ENCODE peak calls at places on chromosomes 3 and 15, in ten cellular contexts. A, L, Y, T, V, U, K, R, P and H are unnamed samples.

GRCh38 chr15:100764778-100765457 is 114.7 kb upstream of the ALDH1A3 start:
- DNase-seq in A (no peak), L (no peak), Y (no peak), T (no peak), V (no peak), U (no peak), K (no peak), R (peak), P (no peak), H (no peak)

GRCh38 chr3:190302209-190302885 is 19.9 kb downstream of the CLDN1 start:
- DNase-seq in A (no peak), L (no peak), Y (no peak), T (peak), V (no peak), U (no peak), K (no peak), R (no peak), P (no peak), H (peak)

GRCh38 chr15:75712668-75713337 is at the start of gene CSPG4:
- DNase-seq in A (peak), L (no peak), Y (no peak), T (no peak), V (no peak), U (no peak), K (no peak), R (peak), P (peak), H (no peak)

GRCh38 chr3:175073209-175073905 is 214.2 kb downstream of the NAALADL2 start:
- DNase-seq in A (no peak), L (no peak), Y (no peak), T (no peak), V (no peak), U (no peak), K (no peak), R (no peak), P (no peak), H (no peak)

GRCh38 chr3:191387441-191388077 is 57.2 kb upstream of the UTS2B start:
- DNase-seq in A (no peak), L (no peak), Y (no peak), T (no peak), V (no peak), U (no peak), K (no peak), R (no peak), P (no peak), H (no peak)

GRCh38 chr3:156628095-156628690 is 46.2 kb upstream of the TIPARP start:
- DNase-seq in A (no peak), L (no peak), Y (peak), T (peak), V (no peak), U (no peak), K (no peak), R (no peak), P (no peak), H (no peak)

GRCh38 chr3:184284696-184285095 is 8.9 kb downstream of the ECE2 start:
- DNase-seq in A (no peak), L (no peak), Y (peak), T (peak), V (peak), U (no peak), K (peak), R (no peak), P (peak), H (no peak)

GRCh38 chr15:70149667-70150404 is 52.1 kb upstream of the TLE3 start:
- DNase-seq in A (no peak), L (no peak), Y (no peak), T (peak), V (peak), U (no peak), K (no peak), R (no peak), P (no peak), H (no peak)

GRCh38 chr3:44584646-44585501 is at the start of gene ZNF660:
- DNase-seq in A (peak), L (no peak), Y (peak), T (peak), V (no peak), U (no peak), K (peak), R (peak), P (peak), H (no peak)

GRCh38 chr15:100597862-100598261 is 4.1 kb downstream of the LINS1 start:
- DNase-seq in A (no peak), L (no peak), Y (no peak), T (no peak), V (no peak), U (no peak), K (no peak), R (no peak), P (no peak), H (no peak)

GRCh38 chr3:186298876-186299275 is 63.2 kb downstream of the DGKG start:
- DNase-seq in A (no peak), L (no peak), Y (no peak), T (no peak), V (no peak), U (no peak), K (no peak), R (no peak), P (no peak), H (no peak)

GRCh38 chr3:98395111-98395510 is 4.6 kb downstream of the OR5K3 start:
- DNase-seq in A (no peak), L (no peak), Y (no peak), T (no peak), V (no peak), U (no peak), K (no peak), R (no peak), P (no peak), H (no peak)

GRCh38 chr3:24498796-24499195 is 4.1 kb upstream of the THRB start:
- DNase-seq in A (no peak), L (no peak), Y (no peak), T (no peak), V (no peak), U (no peak), K (no peak), R (no peak), P (no peak), H (no peak)

GRCh38 chr3:120048355-120048754 is 45.9 kb downstream of the GSK3B start:
- DNase-seq in A (no peak), L (no peak), Y (no peak), T (no peak), V (no peak), U (no peak), K (no peak), R (no peak), P (no peak), H (no peak)

GRCh38 chr3:170966495-170966894 is 58.1 kb upstream of the EIF5A2 start:
- DNase-seq in A (no peak), L (no peak), Y (peak), T (no peak), V (no peak), U (no peak), K (no peak), R (no peak), P (no peak), H (no peak)

GRCh38 chr3:129824926-129825541 is 68.5 kb downstream of the TMCC1 start:
- DNase-seq in A (no peak), L (peak), Y (peak), T (peak), V (peak), U (peak), K (peak), R (no peak), P (peak), H (no peak)

GRCh38 chr15:63035977-63036376 is 6.6 kb upstream of the TPM1 start:
- DNase-seq in A (no peak), L (no peak), Y (no peak), T (no peak), V (no peak), U (no peak), K (no peak), R (no peak), P (no peak), H (no peak)

GRCh38 chr3:101171797-101172196 is 148.6 kb downstream of the IMPG2 start:
- DNase-seq in A (no peak), L (no peak), Y (no peak), T (no peak), V (no peak), U (no peak), K (no peak), R (no peak), P (no peak), H (no peak)

GRCh38 chr3:159852821-159853505 is 135.7 kb upstream of the IL12A start:
- DNase-seq in A (peak), L (no peak), Y (no peak), T (peak), V (no peak), U (no peak), K (no peak), R (peak), P (peak), H (no peak)

GRCh38 chr15:71109890-71110289 is 5.4 kb upstream of the THSD4 start:
- DNase-seq in A (no peak), L (no peak), Y (no peak), T (no peak), V (no peak), U (no peak), K (no peak), R (no peak), P (no peak), H (no peak)

GRCh38 chr3:114223146-114223545 is 14.2 kb downstream of the ZNF80 start:
- DNase-seq in A (no peak), L (peak), Y (no peak), T (no peak), V (no peak), U (no peak), K (no peak), R (no peak), P (no peak), H (no peak)

GRCh38 chr15:83769411-83769960 is 115.6 kb downstream of the ADAMTSL3 start:
- DNase-seq in A (no peak), L (no peak), Y (no peak), T (peak), V (no peak), U (no peak), K (no peak), R (no peak), P (no peak), H (peak)

GRCh38 chr3:64297563-64297962 is 72.3 kb upstream of the PRICKLE2 start:
- DNase-seq in A (no peak), L (no peak), Y (no peak), T (no peak), V (no peak), U (no peak), K (no peak), R (no peak), P (no peak), H (no peak)

GRCh38 chr3:31908391-31909097 is 72.5 kb downstream of the OSBPL10 start:
- DNase-seq in A (no peak), L (no peak), Y (peak), T (no peak), V (peak), U (no peak), K (no peak), R (no peak), P (no peak), H (no peak)

GRCh38 chr3:9211155-9211950 is 38.1 kb downstream of the SRGAP3 start:
- DNase-seq in A (no peak), L (no peak), Y (no peak), T (peak), V (no peak), U (no peak), K (no peak), R (no peak), P (no peak), H (no peak)

GRCh38 chr15:34337557-34338306 is at the start of gene SLC12A6:
- DNase-seq in A (peak), L (peak), Y (peak), T (peak), V (peak), U (peak), K (peak), R (peak), P (peak), H (peak)

GRCh38 chr3:134611516-134611915 is 39.3 kb downstream of the KY start:
- DNase-seq in A (no peak), L (no peak), Y (no peak), T (no peak), V (no peak), U (no peak), K (no peak), R (no peak), P (no peak), H (no peak)

GRCh38 chr15:56765252-56765651 is 31.9 kb upstream of the ZNF280D start:
- DNase-seq in A (no peak), L (no peak), Y (no peak), T (peak), V (no peak), U (no peak), K (no peak), R (no peak), P (no peak), H (no peak)

GRCh38 chr3:38003371-38003816 is 12.8 kb downstream of the VILL start:
- DNase-seq in A (no peak), L (peak), Y (peak), T (no peak), V (peak), U (peak), K (peak), R (peak), P (peak), H (no peak)

GRCh38 chr3:109563149-109563548 is 225.8 kb upstream of the DPPA4 start:
- DNase-seq in A (no peak), L (peak), Y (no peak), T (no peak), V (no peak), U (no peak), K (no peak), R (no peak), P (no peak), H (no peak)

GRCh38 chr3:57095361-57095760 is 34.9 kb downstream of the SPATA12 start:
- DNase-seq in A (no peak), L (no peak), Y (no peak), T (no peak), V (no peak), U (no peak), K (no peak), R (no peak), P (no peak), H (no peak)

GRCh38 chr15:82045892-82046667 is at the start of gene MEX3B:
- DNase-seq in A (peak), L (peak), Y (peak), T (peak), V (peak), U (peak), K (peak), R (peak), P (peak), H (peak)

GRCh38 chr15:82043130-82043673 is 2.6 kb downstream of the MEX3B start:
- DNase-seq in A (no peak), L (no peak), Y (no peak), T (no peak), V (no peak), U (no peak), K (no peak), R (no peak), P (no peak), H (no peak)

GRCh38 chr15:82043726-82044372 is 2.0 kb downstream of the MEX3B start:
- DNase-seq in A (no peak), L (no peak), Y (no peak), T (no peak), V (no peak), U (no peak), K (no peak), R (no peak), P (peak), H (no peak)

GRCh38 chr15:82045179-82045891 is 483 bp downstream of the MEX3B start:
- DNase-seq in A (no peak), L (no peak), Y (no peak), T (peak), V (peak), U (no peak), K (peak), R (peak), P (peak), H (no peak)

GRCh38 chr15:82044373-82045178 is 1.2 kb downstream of the MEX3B start:
- DNase-seq in A (peak), L (no peak), Y (no peak), T (peak), V (peak), U (peak), K (peak), R (peak), P (peak), H (no peak)
- H3K27ac ChIP-seq in A (peak), L (no peak), Y (no peak), T (no peak), V (peak), U (no peak), K (peak), R (peak), P (peak), H (no peak)

GRCh38 chr3:195872800-195873199 is 35.6 kb downstream of the TNK2 start:
- DNase-seq in A (no peak), L (no peak), Y (no peak), T (no peak), V (no peak), U (no peak), K (no peak), R (no peak), P (no peak), H (no peak)
- H3K27ac ChIP-seq in A (peak), L (no peak), Y (no peak), T (no peak), V (no peak), U (no peak), K (no peak), R (no peak), P (no peak), H (no peak)

DNA sequence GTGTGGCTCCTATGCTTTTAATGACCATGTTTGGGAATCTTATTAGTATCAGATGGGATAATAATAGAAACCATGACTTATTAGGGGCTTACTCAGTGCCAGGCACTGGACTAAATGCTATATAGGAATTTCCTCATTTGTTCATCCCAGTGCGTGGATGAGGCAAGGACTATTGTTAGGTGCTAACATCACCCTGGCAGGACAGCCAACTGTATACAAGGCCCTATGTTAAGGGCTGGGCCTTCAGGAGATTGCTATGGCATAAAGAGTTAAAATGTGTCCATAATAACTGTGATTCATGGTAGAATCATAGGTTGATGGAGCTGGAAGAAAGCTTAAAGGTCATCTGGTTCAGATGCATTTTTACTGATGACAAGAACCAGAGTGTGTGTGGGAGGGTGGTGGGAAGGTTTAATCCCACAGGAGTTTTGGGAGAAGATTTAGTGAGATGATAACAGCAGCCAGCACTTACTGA is 4.7 kb upstream of the FEM1B start:
- DNase-seq in A (no peak), L (no peak), Y (no peak), T (peak), V (peak), U (no peak), K (no peak), R (peak), P (no peak), H (peak)
- H3K27ac ChIP-seq in A (peak), L (no peak), Y (no peak), T (peak), V (peak), U (no peak), K (no peak), R (peak), P (no peak), H (peak)

GRCh38 chr3:146156060-146156459 is 4.9 kb downstream of the PLOD2 start:
- DNase-seq in A (no peak), L (no peak), Y (no peak), T (no peak), V (no peak), U (no peak), K (no peak), R (no peak), P (no peak), H (no peak)

GRCh38 chr3:146154316-146154715 is 6.7 kb downstream of the PLOD2 start:
- DNase-seq in A (no peak), L (no peak), Y (no peak), T (no peak), V (no peak), U (no peak), K (no peak), R (no peak), P (no peak), H (no peak)

GRCh38 chr3:146155022-146155421 is 6.0 kb downstream of the PLOD2 start:
- DNase-seq in A (no peak), L (no peak), Y (no peak), T (no peak), V (no peak), U (no peak), K (no peak), R (no peak), P (no peak), H (no peak)

GRCh38 chr3:146152841-146153240 is 8.1 kb downstream of the PLOD2 start:
- DNase-seq in A (peak), L (no peak), Y (peak), T (no peak), V (no peak), U (no peak), K (no peak), R (peak), P (no peak), H (no peak)

GRCh38 chr3:146153429-146153828 is 7.6 kb downstream of the PLOD2 start:
- DNase-seq in A (no peak), L (no peak), Y (no peak), T (no peak), V (no peak), U (no peak), K (no peak), R (no peak), P (no peak), H (no peak)
- H3K27ac ChIP-seq in A (no peak), L (no peak), Y (peak), T (no peak), V (no peak), U (no peak), K (no peak), R (peak), P (peak), H (no peak)

GRCh38 chr3:46955801-46956259 is 20.7 kb downstream of the CCDC12 start:
- DNase-seq in A (no peak), L (no peak), Y (no peak), T (no peak), V (no peak), U (no peak), K (no peak), R (no peak), P (no peak), H (no peak)
- H3K27ac ChIP-seq in A (peak), L (peak), Y (no peak), T (no peak), V (peak), U (peak), K (no peak), R (no peak), P (no peak), H (no peak)

GRCh38 chr3:162437480-162437879 is 940.9 kb downstream of the OTOL1 start:
- DNase-seq in A (no peak), L (no peak), Y (no peak), T (no peak), V (no peak), U (no peak), K (no peak), R (no peak), P (no peak), H (no peak)
- H3K27ac ChIP-seq in A (no peak), L (no peak), Y (no peak), T (no peak), V (no peak), U (no peak), K (no peak), R (no peak), P (no peak), H (no peak)